ENCODE peak calls at places on chromosomes 4 and X, in seven cellular contexts. Z, D, N, U, E, S and R are unnamed samples.

GRCh38 chrX:19670854-19671620 is 155.7 kb upstream of the MAP3K15 start:
- DNase-seq in E (peak), U (no peak), N (peak), S (peak), Z (no peak), D (no peak), R (no peak)

GRCh38 chr4:152735302-152735917 is 44.1 kb downstream of the TIGD4 start:
- DNase-seq in U (peak), E (peak), D (peak), S (peak), Z (no peak), N (peak), R (no peak)

GRCh38 chrX:46209037-46209436 is 336.2 kb downstream of the ZNF674 start:
- DNase-seq in D (no peak), Z (no peak), E (no peak), U (no peak), S (no peak), N (no peak), R (no peak)

GRCh38 chr4:84944952-84945351 is 21.5 kb downstream of the WDFY3 start:
- DNase-seq in U (no peak), Z (no peak), N (no peak), D (no peak), E (peak), S (peak), R (no peak)

GRCh38 chr4:7674706-7675105 is 240.0 kb upstream of the PSAPL1 start:
- DNase-seq in Z (no peak), D (no peak), N (no peak), S (no peak), U (no peak), E (no peak), R (no peak)

GRCh38 chr4:100557306-100557705 is 39.5 kb upstream of the EMCN start:
- DNase-seq in N (no peak), U (no peak), S (no peak), E (no peak), Z (no peak), D (no peak), R (no peak)

GRCh38 chr4:20337261-20337664 is 85.6 kb downstream of the SLIT2 start:
- DNase-seq in Z (no peak), D (no peak), U (no peak), N (no peak), S (no peak), E (peak), R (no peak)

GRCh38 chrX:136538811-136539210 is 6.8 kb downstream of the VGLL1 start:
- DNase-seq in D (no peak), U (no peak), E (no peak), S (no peak), Z (no peak), N (no peak), R (no peak)

GRCh38 chrX:24879679-24880078 is 136.1 kb downstream of the ARX start:
- DNase-seq in N (no peak), S (no peak), D (no peak), E (no peak), U (no peak), Z (no peak), R (no peak)
- TF ChIP-seq CTCF in N (no peak), S (no peak), D (no peak), E (no peak), U (no peak), Z (no peak), R (no peak)

GRCh38 chr4:51844157-51845054 is 1.5 kb downstream of the DCUN1D4 start:
- DNase-seq in E (peak), U (peak), N (peak), Z (peak), S (peak), D (peak), R (peak)
- TF ChIP-seq CTCF in E (no peak), U (no peak), N (no peak), Z (no peak), S (no peak), D (no peak), R (no peak)

GRCh38 chr4:169362607-169363006 is 91.9 kb upstream of the SH3RF1 start:
- DNase-seq in S (no peak), N (no peak), Z (no peak), U (no peak), E (no peak), D (no peak), R (no peak)
- TF ChIP-seq CTCF in S (no peak), N (no peak), Z (no peak), U (no peak), E (no peak), D (no peak), R (no peak)

DNA sequence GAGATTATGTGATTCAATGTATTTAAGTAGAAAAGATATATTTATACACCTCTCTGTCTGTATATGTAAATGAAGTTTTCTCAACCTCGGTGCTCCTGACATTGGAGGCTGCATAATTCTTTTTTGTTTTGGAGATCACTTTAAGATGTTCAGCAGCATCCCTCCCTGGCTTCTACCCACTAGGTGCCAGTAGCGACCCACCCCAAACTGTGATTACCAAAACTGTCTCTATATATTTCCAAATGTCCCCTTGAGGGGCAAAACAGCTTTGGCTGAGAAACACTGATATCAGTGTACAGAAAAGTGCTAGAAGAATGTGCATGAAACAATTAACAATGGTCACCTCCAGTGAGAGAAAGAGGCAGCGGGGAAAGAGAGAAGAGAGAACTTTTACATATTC is 51.2 kb downstream of the DCX start:
- DNase-seq in Z (no peak), U (peak), S (no peak), E (no peak), D (no peak), N (no peak), R (no peak)
- TF ChIP-seq CTCF in Z (no peak), U (no peak), S (peak), E (no peak), D (no peak), N (no peak), R (no peak)

DNA sequence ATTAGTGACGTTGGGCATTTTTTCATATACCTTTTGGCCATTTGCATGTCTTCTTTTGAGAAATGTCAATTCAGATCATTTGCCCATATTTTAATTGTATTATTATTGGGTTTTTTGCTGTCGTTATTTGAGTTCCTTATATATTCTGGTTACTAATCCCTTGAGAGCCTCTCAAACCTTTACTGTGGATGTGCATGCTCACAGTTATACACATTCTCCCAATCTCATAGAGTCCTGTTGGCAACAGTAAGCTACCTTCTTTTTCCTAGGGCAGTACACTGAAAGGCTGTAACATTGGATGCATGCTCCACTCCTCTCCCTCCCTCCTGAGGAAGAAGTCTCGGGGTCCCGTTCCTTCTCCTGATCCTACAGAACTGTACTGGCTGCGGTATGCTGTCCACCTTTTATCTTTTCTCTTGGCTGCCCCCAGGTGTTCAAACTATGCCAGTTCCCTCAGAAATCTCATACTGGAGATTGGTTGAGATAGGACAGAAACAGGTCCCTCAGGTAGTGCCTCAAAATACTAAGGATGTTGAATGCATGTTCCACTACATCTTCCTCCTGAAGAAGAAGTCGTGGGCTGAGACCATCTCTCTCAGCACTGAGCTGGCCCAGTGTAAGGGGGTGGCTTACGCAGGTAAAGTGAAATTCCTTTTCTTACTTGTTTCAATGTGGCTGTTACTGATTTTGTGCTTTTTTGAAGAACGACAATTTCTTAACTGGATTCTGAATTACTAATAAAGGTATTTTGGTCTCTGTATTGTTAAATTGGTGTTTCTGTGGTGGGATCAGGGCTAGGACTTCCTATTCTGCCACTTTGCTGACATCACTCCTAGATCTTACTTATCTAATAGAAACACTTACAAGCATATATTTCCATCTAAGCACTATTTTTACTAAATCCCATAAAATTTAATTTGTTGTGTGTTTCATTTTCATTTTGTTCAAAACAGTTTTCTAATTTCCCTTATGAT is 145.4 kb upstream of the HUWE1 start:
- DNase-seq in U (peak), D (peak), Z (no peak), N (peak), S (peak), E (peak), R (no peak)
- TF ChIP-seq CTCF in U (peak), D (peak), Z (no peak), N (peak), S (peak), E (peak), R (peak)

DNA sequence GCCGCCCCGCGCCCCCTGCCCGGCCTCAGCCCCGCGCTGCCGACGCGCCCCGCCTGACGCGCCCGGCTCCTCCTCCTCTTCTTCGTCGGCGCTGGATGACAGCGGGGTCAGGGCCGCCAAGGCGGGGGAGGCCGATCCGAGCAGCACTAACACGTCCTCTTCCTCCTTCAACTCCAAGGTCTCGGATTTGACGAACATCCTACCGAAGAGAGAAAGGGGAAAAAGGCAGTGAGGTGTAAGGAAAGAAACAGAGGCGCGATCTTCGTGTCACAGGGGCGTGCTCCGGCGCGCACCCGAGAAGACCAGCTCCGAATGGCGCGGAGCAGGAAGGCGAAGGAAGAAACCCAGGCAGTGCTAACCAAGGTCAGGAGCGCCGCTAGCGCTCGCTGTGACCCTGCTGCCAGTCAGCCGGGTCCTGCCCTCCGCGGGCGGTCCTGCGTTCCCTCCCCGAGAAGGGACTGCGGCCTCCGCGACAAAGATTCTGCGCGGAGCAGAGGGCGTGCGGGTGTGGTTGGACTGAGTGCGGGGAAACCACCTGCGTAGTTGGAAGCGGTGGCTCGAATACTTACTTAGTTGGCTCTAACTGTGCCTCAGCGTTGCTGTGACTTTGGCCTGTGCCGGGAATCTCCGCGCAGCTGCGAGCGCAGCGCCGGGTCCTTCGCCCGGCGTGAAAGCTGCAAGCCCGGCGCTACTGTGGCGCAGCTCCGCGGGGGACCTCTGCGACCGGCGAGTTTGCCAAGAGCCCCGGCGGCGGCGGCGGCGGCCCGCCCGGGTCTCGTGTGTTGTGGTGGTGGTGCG is 503 bp downstream of the NEUROG2 start:
- DNase-seq in Z (no peak), N (no peak), S (peak), U (peak), E (peak), D (peak), R (no peak)
- TF ChIP-seq CTCF in Z (no peak), N (no peak), S (no peak), U (no peak), E (no peak), D (no peak), R (no peak)

DNA sequence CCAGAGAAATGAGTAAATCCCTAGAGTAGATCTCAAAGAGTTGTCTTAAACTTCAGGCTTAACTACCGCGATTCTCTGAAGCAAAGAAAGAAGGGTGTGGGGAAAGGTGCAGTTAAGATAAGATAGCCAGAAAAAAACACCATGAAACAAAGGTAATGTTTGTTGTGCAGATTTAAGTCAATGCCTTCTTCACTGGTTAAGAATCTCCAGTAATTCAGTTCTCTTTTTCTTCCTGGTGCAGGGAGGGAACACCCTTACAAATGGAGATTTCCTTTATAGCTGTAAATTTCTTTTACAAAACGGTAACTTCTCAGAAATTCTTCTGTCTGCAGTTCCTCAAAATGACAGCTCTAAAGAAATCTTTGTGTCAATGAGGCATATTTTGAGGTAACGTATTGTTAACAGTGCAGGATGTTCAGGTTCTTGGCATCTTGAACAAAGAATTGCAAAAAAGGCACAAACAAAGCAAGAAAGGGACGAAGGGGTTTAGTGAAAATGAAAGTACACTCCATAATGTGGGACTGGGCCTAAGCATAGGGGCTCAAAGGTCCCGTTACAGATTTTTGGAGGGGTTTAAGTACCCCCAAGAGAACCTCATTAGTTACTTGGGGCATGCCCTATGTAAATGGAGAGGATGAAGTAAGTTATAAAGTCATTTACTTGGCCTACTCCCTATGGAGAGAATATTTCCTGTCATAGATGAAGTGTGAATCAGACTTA is 491.9 kb downstream of the PCDH11X start:
- DNase-seq in Z (no peak), S (no peak), D (no peak), N (peak), U (no peak), E (no peak), R (no peak)
- TF ChIP-seq CTCF in Z (no peak), S (no peak), D (no peak), N (no peak), U (no peak), E (no peak), R (no peak)

GRCh38 chrX:12400218-12400617 is 261.9 kb downstream of the FRMPD4 start:
- DNase-seq in D (no peak), S (no peak), E (no peak), U (no peak), Z (no peak), N (no peak), R (no peak)

GRCh38 chrX:12403474-12404082 is 265.3 kb downstream of the FRMPD4 start:
- DNase-seq in N (peak), D (no peak), U (no peak), S (no peak), E (no peak), Z (no peak), R (no peak)

GRCh38 chrX:12410523-12410922 is 272.2 kb downstream of the FRMPD4 start:
- DNase-seq in D (no peak), U (no peak), N (no peak), S (no peak), Z (no peak), E (no peak), R (no peak)

GRCh38 chrX:12401252-12401651 is 263.0 kb downstream of the FRMPD4 start:
- DNase-seq in S (no peak), U (no peak), N (no peak), Z (no peak), D (no peak), E (no peak), R (no peak)

DNA sequence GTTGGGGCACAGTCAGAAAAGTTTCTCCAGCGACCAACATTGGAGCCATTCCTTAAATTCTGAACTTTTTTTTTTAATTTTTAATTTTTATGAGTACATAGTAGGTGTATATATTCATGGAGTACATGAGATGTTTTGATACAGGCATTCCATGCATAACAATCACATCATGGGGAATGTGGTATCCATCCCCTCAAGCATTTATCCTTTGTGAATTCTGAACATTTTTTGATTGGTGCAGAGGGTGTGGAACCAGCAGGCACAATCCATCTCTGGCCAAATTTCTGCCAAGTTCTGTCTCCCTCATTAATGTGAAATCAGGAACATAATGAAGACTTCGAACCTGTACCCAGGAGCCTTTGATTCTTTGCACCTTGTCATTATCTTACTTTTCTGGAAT is 267.0 kb downstream of the FRMPD4 start:
- DNase-seq in D (no peak), E (no peak), U (no peak), S (no peak), N (no peak), Z (no peak), R (no peak)
- TF ChIP-seq CTCF in D (no peak), E (no peak), U (no peak), S (no peak), N (no peak), Z (no peak), R (no peak)

GRCh38 chrX:49177338-49177833 is 5.7 kb downstream of the PLP2 start:
- DNase-seq in E (no peak), U (no peak), N (no peak), D (no peak), Z (no peak), S (peak), R (no peak)
- TF ChIP-seq CTCF in E (peak), U (no peak), N (no peak), D (peak), Z (no peak), S (peak), R (no peak)